ENCODE peak calls at places on chromosomes 7 and 10, in seven cellular contexts. D is heart right ventricle, P is HL-60, U is neural progenitor cell, Q is cardiac muscle cell, B is IMR-90, X is brain microvascular endothelial cell. W is an unnamed sample.

GRCh38 chr10:9766762-9767161 is 1250.9 kb upstream of the CELF2 start:
- DNase-seq in B (no peak), Q (no peak), P (no peak), U (no peak), D (no peak), X (no peak), W (no peak)

GRCh38 chr7:20408467-20408826 is 77.7 kb downstream of the ITGB8 start:
- DNase-seq in P (peak; percentile 14), U (no peak), X (no peak), B (peak; percentile 19), D (no peak), Q (no peak), W (no peak)

GRCh38 chr7:96401200-96401599 is 79.3 kb upstream of the SLC25A13 start:
- DNase-seq in U (peak; percentile 28), Q (no peak), P (peak; percentile 44), D (no peak), X (no peak), B (no peak), W (no peak)

GRCh38 chr7:37921876-37922275 is 1.4 kb downstream of the EPDR1 start:
- DNase-seq in B (no peak), D (no peak), X (no peak), Q (no peak), P (no peak), U (no peak), W (no peak)

GRCh38 chr7:116139007-116139406 is 71.3 kb upstream of the TES start:
- DNase-seq in B (peak; percentile 13), D (no peak), Q (peak; percentile 88), P (no peak), X (peak; percentile 12), U (peak; percentile 65), W (no peak)

GRCh38 chr10:78820007-78820362 is 248.8 kb upstream of the ZMIZ1 start:
- DNase-seq in P (no peak), D (no peak), X (no peak), U (no peak), Q (no peak), B (no peak), W (no peak)

GRCh38 chr7:98559958-98560357 is 57.1 kb upstream of the NPTX2 start:
- DNase-seq in B (no peak), Q (no peak), D (no peak), P (no peak), X (no peak), U (peak; percentile 42), W (no peak)

GRCh38 chr10:14385591-14386201 is 55.0 kb upstream of the FRMD4A start:
- DNase-seq in X (no peak), P (no peak), Q (no peak), B (peak; percentile 20), U (no peak), D (no peak), W (no peak)

GRCh38 chr10:18312385-18313145 is 172.3 kb downstream of the CACNB2 start:
- DNase-seq in B (peak; percentile 62), Q (peak; percentile 81), X (peak; percentile 6), D (no peak), P (no peak), U (peak; percentile 30), W (no peak)

DNA sequence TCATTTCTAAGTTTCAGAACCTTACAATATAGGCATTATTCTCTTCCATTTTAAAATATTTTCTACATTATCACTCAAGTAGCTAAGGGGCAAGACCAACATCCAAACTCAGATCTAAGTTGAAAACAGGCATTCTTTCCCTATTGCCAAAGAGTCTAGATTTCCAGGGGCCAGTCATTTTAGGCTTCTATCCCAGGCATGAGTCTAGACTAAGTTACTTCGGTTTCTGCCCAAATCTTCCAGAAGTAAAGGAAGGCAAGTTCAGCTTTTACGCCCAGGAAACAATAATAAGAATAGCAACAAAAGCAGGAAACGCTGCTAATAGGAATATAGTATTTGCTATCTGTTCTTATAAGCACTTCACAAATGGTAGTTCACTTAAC is 189.9 kb downstream of the DGKI start:
- DNase-seq in Q (no peak), P (no peak), X (no peak), U (no peak), B (no peak), D (no peak), W (no peak)
- TF ChIP-seq CTCF in Q (no peak), P (no peak), X (no peak), U (no peak), B (no peak), D (no peak), W (no peak)

GRCh38 chr7:45061807-45062206 is 27.0 kb downstream of the NACAD start:
- DNase-seq in D (no peak), X (no peak), Q (no peak), P (no peak), U (no peak), B (no peak), W (no peak)
- H3K4me3 ChIP-seq in D (no peak overlapping the region), X (no peak overlapping the region), Q (no peak overlapping the region), P (no peak overlapping the region), U (no peak overlapping the region), B (no peak overlapping the region), W (no peak overlapping the region)

DNA sequence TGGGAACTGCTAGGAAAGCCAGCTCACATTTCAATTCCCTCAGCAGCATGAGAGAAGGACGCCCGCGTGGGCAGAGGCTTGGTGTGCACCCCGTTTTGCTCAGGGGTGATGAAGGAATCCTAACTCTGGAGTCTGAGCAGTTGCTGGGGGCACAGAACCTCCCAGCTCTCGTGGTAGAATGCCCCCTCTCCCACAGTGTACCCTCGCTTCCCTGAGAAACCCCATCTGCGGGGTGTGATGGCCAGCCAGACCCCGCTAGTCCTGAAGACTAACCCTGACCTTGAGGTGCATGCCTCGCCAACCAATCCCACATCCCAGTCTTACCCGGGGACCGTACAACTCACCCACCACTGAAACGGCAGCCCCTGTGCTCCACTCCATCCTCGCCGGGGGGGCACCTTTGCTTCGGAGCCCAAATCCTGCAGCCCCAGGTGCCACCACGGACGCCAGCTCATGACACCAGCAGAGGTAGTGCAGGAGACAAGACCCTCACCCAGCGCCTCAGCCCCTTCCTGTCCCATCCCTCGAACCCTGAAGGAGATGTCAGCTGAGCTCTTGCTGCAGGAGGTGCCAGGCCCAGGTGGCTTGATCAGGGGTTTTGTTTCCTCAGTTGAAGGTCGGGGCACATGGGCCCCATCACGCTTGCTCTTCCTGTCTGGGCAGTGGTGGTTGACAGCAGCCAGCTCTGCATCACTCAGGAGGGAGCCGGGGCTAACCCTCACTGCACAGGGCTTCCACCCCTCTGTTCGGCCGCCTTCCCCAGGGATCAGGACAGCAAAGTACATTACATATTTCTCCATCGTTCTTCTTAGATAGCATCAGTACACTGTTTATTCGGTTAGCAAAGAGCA is 236.5 kb downstream of the MGMT start:
- DNase-seq in X (no peak), U (no peak), P (peak; percentile 2), Q (no peak), D (no peak), B (no peak), W (no peak)
- H3K27ac ChIP-seq in X (no peak overlapping the region), U (no peak overlapping the region), P (no peak overlapping the region), Q (no peak overlapping the region), D (no peak overlapping the region), B (no peak overlapping the region), W (no peak overlapping the region)

GRCh38 chr10:1309237-1309968 is 253.2 kb downstream of the WDR37 start:
- DNase-seq in B (no peak), P (no peak), X (no peak), U (no peak), Q (no peak), D (no peak), W (no peak)
- TF ChIP-seq CTCF in B (no peak), P (no peak), X (no peak), U (no peak), Q (no peak), D (no peak), W (no peak)

DNA sequence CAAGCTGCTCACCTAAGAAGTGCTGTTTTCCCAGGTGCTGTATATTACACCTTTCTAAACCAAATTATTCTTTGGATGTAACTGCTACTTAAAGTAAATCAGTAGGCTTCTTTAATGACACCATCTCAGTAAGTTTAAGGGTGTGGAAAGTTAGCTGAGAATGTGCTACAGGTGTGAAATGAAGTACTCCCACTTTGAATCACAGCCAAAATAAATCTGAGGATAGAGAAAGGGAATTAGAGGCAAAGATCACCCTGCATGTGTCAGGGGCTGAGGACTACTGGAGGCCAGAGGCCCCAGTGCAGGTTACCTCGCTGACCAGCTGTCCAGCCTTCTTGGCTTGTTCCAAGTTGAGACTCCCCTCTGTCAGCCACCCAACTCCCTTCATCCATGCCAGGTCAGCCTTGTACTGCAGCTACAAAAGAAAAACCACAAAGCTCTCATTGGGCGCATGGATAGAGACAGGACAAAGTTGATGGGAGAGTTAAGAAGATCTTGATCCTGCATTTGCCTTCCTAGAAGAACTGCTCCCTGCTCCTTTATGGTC is 35.2 kb downstream of the NRAP start:
- DNase-seq in U (no peak), P (no peak), B (no peak), Q (no peak), X (no peak), D (no peak), W (no peak)
- H3K4me3 ChIP-seq in U (no peak overlapping the region), P (no peak overlapping the region), B (no peak overlapping the region), Q (no peak overlapping the region), X (no peak overlapping the region), D (no peak overlapping the region), W (no peak overlapping the region)

GRCh38 chr10:26445411-26446031 is 7.4 kb downstream of the APBB1IP start:
- DNase-seq in X (no peak), U (no peak), P (no peak), Q (no peak), D (no peak), B (no peak), W (no peak)
- H3K27ac ChIP-seq in X (no peak overlapping the region), U (no peak overlapping the region), P (no peak overlapping the region), Q (no peak overlapping the region), D (no peak overlapping the region), B (no peak overlapping the region), W (no peak overlapping the region)

GRCh38 chr10:126798649-126799048 is 106.6 kb upstream of the DOCK1 start:
- DNase-seq in B (no peak), D (no peak), X (no peak), Q (no peak), U (no peak), P (no peak), W (no peak)
- TF ChIP-seq CTCF in B (no peak), D (no peak), X (no peak), Q (no peak), U (no peak), P (no peak), W (no peak)